ENCODE peak calls at places on chromosomes 1 and 21, in eight cellular contexts. F is iPS DF 6.9; T is CD8-positive, alpha-beta memory T cell; C is progenitor cell of endocrine pancreas; Z is GM20000; Q is DMS 273 treated with DMSO at 0.1 percent for 48 hours; E is left ventricle myocardium superior; U is NCI-H1417 treated with DMSO at 0.1 percent for 48 hours. P is an unnamed sample.

GRCh38 chr1:163885510-163885909 is 563.8 kb downstream of the NUF2 start:
- DNase-seq in F (no peak), T (no peak), C (no peak), Z (no peak), Q (no peak), E (no peak), U (no peak), P (no peak)

GRCh38 chr1:11357291-11357690 is 84.3 kb downstream of the UBIAD1 start:
- DNase-seq in F (no peak), T (no peak), C (no peak), Z (no peak), Q (no peak), E (no peak), U (no peak), P (no peak)

GRCh38 chr1:206784471-206784903 is 12.2 kb upstream of the IL10 start:
- DNase-seq in F (no peak), T (peak), C (no peak), Z (peak), Q (no peak), E (no peak), U (no peak), P (no peak)

GRCh38 chr1:42456754-42457089 is 379 bp downstream of the PPCS start:
- DNase-seq in F (no peak), T (peak), C (no peak), Z (peak), Q (peak), E (no peak), U (no peak), P (no peak)

GRCh38 chr1:70573317-70573843 is 162.3 kb downstream of the CTH start:
- DNase-seq in F (no peak), T (no peak), C (no peak), Z (no peak), Q (no peak), E (no peak), U (no peak), P (no peak)

GRCh38 chr1:58748625-58749198 is 35.1 kb downstream of the JUN start:
- DNase-seq in F (no peak), T (no peak), C (no peak), Z (no peak), Q (no peak), E (no peak), U (peak), P (no peak)

GRCh38 chr21:41258617-41259016 is 58.0 kb upstream of the FAM3B start:
- DNase-seq in F (no peak), T (no peak), C (no peak), Z (no peak), Q (no peak), E (no peak), U (peak), P (no peak)

GRCh38 chr1:68111804-68112436 is 61.5 kb upstream of the DIRAS3 start:
- DNase-seq in F (peak), T (no peak), C (no peak), Z (no peak), Q (peak), E (peak), U (no peak), P (peak)

GRCh38 chr1:24318238-24318987 is 744 bp upstream of the GRHL3 start:
- DNase-seq in F (no peak), T (no peak), C (no peak), Z (no peak), Q (no peak), E (no peak), U (no peak), P (no peak)

GRCh38 chr1:15804060-15804459 is 3.4 kb downstream of the UQCRHL start:
- DNase-seq in F (no peak), T (no peak), C (no peak), Z (no peak), Q (no peak), E (no peak), U (no peak), P (no peak)

GRCh38 chr1:23555225-23555801 is 4.0 kb downstream of the ID3 start:
- DNase-seq in F (no peak), T (no peak), C (no peak), Z (no peak), Q (peak), E (peak), U (no peak), P (no peak)

GRCh38 chr1:155322571-155322952 is 1.9 kb downstream of the RUSC1 start:
- DNase-seq in F (no peak), T (no peak), C (no peak), Z (no peak), Q (no peak), E (peak), U (no peak), P (peak)

GRCh38 chr1:150567341-150567716 is 12.1 kb downstream of the MCL1 start:
- DNase-seq in F (no peak), T (no peak), C (no peak), Z (peak), Q (no peak), E (no peak), U (no peak), P (no peak)

GRCh38 chr21:45504516-45505415 is 37.5 kb downstream of the SLC19A1 start:
- DNase-seq in F (no peak), T (no peak), C (no peak), Z (no peak), Q (no peak), E (peak), U (no peak), P (peak)

GRCh38 chr1:87972818-87973217 is 644.1 kb downstream of the LMO4 start:
- DNase-seq in F (no peak), T (no peak), C (no peak), Z (no peak), Q (no peak), E (no peak), U (no peak), P (no peak)

GRCh38 chr21:27130152-27130551 is 163.3 kb upstream of the ADAMTS5 start:
- DNase-seq in F (no peak), T (no peak), C (no peak), Z (no peak), Q (no peak), E (no peak), U (no peak), P (no peak)

GRCh38 chr1:165376041-165376810 is 19.7 kb upstream of the LMX1A start:
- DNase-seq in F (no peak), T (no peak), C (peak), Z (peak), Q (peak), E (peak), U (no peak), P (peak)

GRCh38 chr1:230153655-230154296 is 86.7 kb downstream of the GALNT2 start:
- DNase-seq in F (no peak), T (no peak), C (no peak), Z (no peak), Q (no peak), E (no peak), U (no peak), P (peak)

GRCh38 chr1:165851034-165851658 is 23.7 kb downstream of the UCK2 start:
- DNase-seq in F (no peak), T (no peak), C (no peak), Z (peak), Q (no peak), E (no peak), U (no peak), P (no peak)

GRCh38 chr21:34782666-34783365 is 114.0 kb downstream of the CLIC6 start:
- DNase-seq in F (no peak), T (no peak), C (no peak), Z (no peak), Q (no peak), E (no peak), U (no peak), P (no peak)

GRCh38 chr1:173294853-173295252 is 87.7 kb upstream of the TNFSF4 start:
- DNase-seq in F (no peak), T (no peak), C (no peak), Z (no peak), Q (no peak), E (no peak), U (no peak), P (no peak)